ENCODE peak calls at places on chromosomes 3 and 15, in seven cellular contexts. One of them, this sample, is unnamed.

GRCh38 chr3:138850151-138850550 is 15.4 kb upstream of the PIK3CB start:
- DNase-seq in mammary epithelial cell: no peak
- DNase-seq in PC-9: no peak
- DNase-seq in H9: no peak
- DNase-seq in GM23338: no peak
- DNase-seq in A549: no peak
- DNase-seq in astrocyte: peak
- DNase-seq in this sample: no peak

GRCh38 chr15:74406992-74407705 is 26.6 kb downstream of the SEMA7A start:
- DNase-seq in mammary epithelial cell: peak
- DNase-seq in PC-9: peak
- DNase-seq in H9: no peak
- DNase-seq in GM23338: peak
- DNase-seq in A549: peak
- DNase-seq in astrocyte: peak
- DNase-seq in this sample: no peak

GRCh38 chr15:49621327-49622210 is 721 bp downstream of the DTWD1 start:
- DNase-seq in mammary epithelial cell: peak
- DNase-seq in PC-9: no peak
- DNase-seq in H9: no peak
- DNase-seq in GM23338: peak
- DNase-seq in A549: peak
- DNase-seq in astrocyte: peak
- DNase-seq in this sample: peak

GRCh38 chr3:184314700-184315505 is 497 bp downstream of the EIF4G1 start:
- DNase-seq in mammary epithelial cell: peak
- DNase-seq in PC-9: peak
- DNase-seq in H9: no peak
- DNase-seq in GM23338: peak
- DNase-seq in A549: peak
- DNase-seq in astrocyte: peak
- DNase-seq in this sample: peak

GRCh38 chr3:195065864-195066185 is 205.1 kb downstream of the XXYLT1 start:
- DNase-seq in mammary epithelial cell: no peak
- DNase-seq in PC-9: no peak
- DNase-seq in H9: no peak
- DNase-seq in GM23338: no peak
- DNase-seq in A549: no peak
- DNase-seq in astrocyte: no peak
- DNase-seq in this sample: no peak

GRCh38 chr3:8313591-8314298 is 187.9 kb upstream of the LMCD1 start:
- DNase-seq in mammary epithelial cell: no peak
- DNase-seq in PC-9: no peak
- DNase-seq in H9: no peak
- DNase-seq in GM23338: no peak
- DNase-seq in A549: no peak
- DNase-seq in astrocyte: no peak
- DNase-seq in this sample: no peak

GRCh38 chr3:183315739-183316138 is 62.7 kb downstream of the B3GNT5 start:
- DNase-seq in mammary epithelial cell: no peak
- DNase-seq in PC-9: peak
- DNase-seq in H9: no peak
- DNase-seq in GM23338: no peak
- DNase-seq in A549: no peak
- DNase-seq in astrocyte: no peak
- DNase-seq in this sample: no peak

GRCh38 chr15:70748281-70748747 is 15.0 kb downstream of the UACA start:
- DNase-seq in mammary epithelial cell: no peak
- DNase-seq in PC-9: no peak
- DNase-seq in H9: no peak
- DNase-seq in GM23338: no peak
- DNase-seq in A549: no peak
- DNase-seq in astrocyte: no peak
- DNase-seq in this sample: no peak

GRCh38 chr3:167691366-167691765 is 37.6 kb upstream of the WDR49 start:
- DNase-seq in mammary epithelial cell: no peak
- DNase-seq in PC-9: no peak
- DNase-seq in H9: no peak
- DNase-seq in GM23338: no peak
- DNase-seq in A549: no peak
- DNase-seq in astrocyte: no peak
- DNase-seq in this sample: peak

GRCh38 chr15:70023769-70024491 is 73.8 kb downstream of the TLE3 start:
- DNase-seq in mammary epithelial cell: peak
- DNase-seq in PC-9: no peak
- DNase-seq in H9: no peak
- DNase-seq in GM23338: no peak
- DNase-seq in A549: no peak
- DNase-seq in astrocyte: peak
- DNase-seq in this sample: no peak

GRCh38 chr3:187186375-187186774 is 10.9 kb upstream of the RTP1 start:
- DNase-seq in mammary epithelial cell: no peak
- DNase-seq in PC-9: no peak
- DNase-seq in H9: no peak
- DNase-seq in GM23338: no peak
- DNase-seq in A549: no peak
- DNase-seq in astrocyte: no peak
- DNase-seq in this sample: no peak
- H3K4me2 ChIP-seq in mammary epithelial cell: peak
- H3K4me2 ChIP-seq in PC-9: peak
- H3K4me2 ChIP-seq in H9: no peak
- H3K4me2 ChIP-seq in GM23338: peak
- H3K4me2 ChIP-seq in A549: no peak
- H3K4me2 ChIP-seq in astrocyte: peak
- H3K4me2 ChIP-seq in this sample: no peak

GRCh38 chr3:143166376-143166775 is 46.8 kb downstream of the CHST2 start:
- DNase-seq in mammary epithelial cell: no peak
- DNase-seq in PC-9: no peak
- DNase-seq in H9: no peak
- DNase-seq in GM23338: no peak
- DNase-seq in A549: no peak
- DNase-seq in astrocyte: no peak
- DNase-seq in this sample: no peak

GRCh38 chr3:143167956-143168355 is 48.4 kb downstream of the CHST2 start:
- DNase-seq in mammary epithelial cell: peak
- DNase-seq in PC-9: no peak
- DNase-seq in H9: no peak
- DNase-seq in GM23338: no peak
- DNase-seq in A549: no peak
- DNase-seq in astrocyte: peak
- DNase-seq in this sample: no peak

GRCh38 chr3:143170676-143171075 is 51.1 kb downstream of the CHST2 start:
- DNase-seq in mammary epithelial cell: peak
- DNase-seq in PC-9: no peak
- DNase-seq in H9: no peak
- DNase-seq in GM23338: no peak
- DNase-seq in A549: no peak
- DNase-seq in astrocyte: peak
- DNase-seq in this sample: no peak

GRCh38 chr3:143170043-143170442 is 50.5 kb downstream of the CHST2 start:
- DNase-seq in mammary epithelial cell: no peak
- DNase-seq in PC-9: no peak
- DNase-seq in H9: no peak
- DNase-seq in GM23338: no peak
- DNase-seq in A549: no peak
- DNase-seq in astrocyte: no peak
- DNase-seq in this sample: no peak

GRCh38 chr3:143168518-143169192 is 49.1 kb downstream of the CHST2 start:
- DNase-seq in mammary epithelial cell: peak
- DNase-seq in PC-9: no peak
- DNase-seq in H9: no peak
- DNase-seq in GM23338: no peak
- DNase-seq in A549: no peak
- DNase-seq in astrocyte: peak
- DNase-seq in this sample: no peak
- H3K4me2 ChIP-seq in mammary epithelial cell: peak
- H3K4me2 ChIP-seq in PC-9: no peak
- H3K4me2 ChIP-seq in H9: no peak
- H3K4me2 ChIP-seq in GM23338: no peak
- H3K4me2 ChIP-seq in A549: no peak
- H3K4me2 ChIP-seq in astrocyte: peak
- H3K4me2 ChIP-seq in this sample: no peak

GRCh38 chr3:105401254-105401653 is 34.5 kb downstream of the ALCAM start:
- DNase-seq in mammary epithelial cell: no peak
- DNase-seq in PC-9: peak
- DNase-seq in H9: no peak
- DNase-seq in GM23338: no peak
- DNase-seq in A549: no peak
- DNase-seq in astrocyte: no peak
- DNase-seq in this sample: no peak
- H3K4me2 ChIP-seq in mammary epithelial cell: peak
- H3K4me2 ChIP-seq in PC-9: peak
- H3K4me2 ChIP-seq in H9: no peak
- H3K4me2 ChIP-seq in GM23338: no peak
- H3K4me2 ChIP-seq in A549: peak
- H3K4me2 ChIP-seq in astrocyte: peak
- H3K4me2 ChIP-seq in this sample: no peak

GRCh38 chr15:57382969-57383368 is 6.7 kb downstream of the CGNL1 start:
- DNase-seq in mammary epithelial cell: no peak
- DNase-seq in PC-9: no peak
- DNase-seq in H9: no peak
- DNase-seq in GM23338: no peak
- DNase-seq in A549: no peak
- DNase-seq in astrocyte: no peak
- DNase-seq in this sample: no peak
- H3K4me2 ChIP-seq in mammary epithelial cell: no peak
- H3K4me2 ChIP-seq in PC-9: no peak
- H3K4me2 ChIP-seq in H9: no peak
- H3K4me2 ChIP-seq in GM23338: peak
- H3K4me2 ChIP-seq in A549: no peak
- H3K4me2 ChIP-seq in astrocyte: no peak
- H3K4me2 ChIP-seq in this sample: no peak

DNA sequence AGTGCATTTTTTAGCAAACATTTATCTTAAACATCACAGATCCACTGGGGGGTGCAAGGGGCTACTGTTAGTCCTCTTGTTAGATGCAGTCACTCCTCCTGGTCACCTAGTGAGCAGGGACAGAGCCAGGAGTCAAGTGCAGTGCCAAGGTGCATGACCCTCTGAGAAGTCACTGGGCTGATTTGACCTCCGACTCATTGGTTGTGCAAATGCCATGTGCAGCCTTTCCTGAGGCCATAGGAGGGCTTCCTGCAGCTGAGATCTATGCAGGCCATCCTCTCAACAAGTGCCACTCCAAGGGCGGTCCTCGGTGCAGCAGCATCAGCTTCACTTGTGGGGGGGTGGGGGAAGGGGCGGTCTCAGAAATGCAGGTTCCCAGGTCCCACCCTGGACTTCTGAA is 60.2 kb downstream of the GPD1L start:
- DNase-seq in mammary epithelial cell: no peak
- DNase-seq in PC-9: no peak
- DNase-seq in H9: no peak
- DNase-seq in GM23338: no peak
- DNase-seq in A549: no peak
- DNase-seq in astrocyte: no peak
- DNase-seq in this sample: no peak
- H3K4me2 ChIP-seq in mammary epithelial cell: no peak
- H3K4me2 ChIP-seq in PC-9: no peak
- H3K4me2 ChIP-seq in H9: no peak
- H3K4me2 ChIP-seq in GM23338: no peak
- H3K4me2 ChIP-seq in A549: no peak
- H3K4me2 ChIP-seq in astrocyte: no peak
- H3K4me2 ChIP-seq in this sample: no peak

GRCh38 chr15:93420050-93420452 is 331.0 kb upstream of the RGMA start:
- DNase-seq in mammary epithelial cell: peak
- DNase-seq in PC-9: no peak
- DNase-seq in H9: no peak
- DNase-seq in GM23338: no peak
- DNase-seq in A549: no peak
- DNase-seq in astrocyte: no peak
- DNase-seq in this sample: no peak

GRCh38 chr15:93420477-93420876 is 331.5 kb upstream of the RGMA start:
- DNase-seq in mammary epithelial cell: no peak
- DNase-seq in PC-9: no peak
- DNase-seq in H9: no peak
- DNase-seq in GM23338: no peak
- DNase-seq in A549: no peak
- DNase-seq in astrocyte: no peak
- DNase-seq in this sample: no peak

GRCh38 chr15:93422476-93422875 is 333.5 kb upstream of the RGMA start:
- DNase-seq in mammary epithelial cell: no peak
- DNase-seq in PC-9: no peak
- DNase-seq in H9: no peak
- DNase-seq in GM23338: no peak
- DNase-seq in A549: no peak
- DNase-seq in astrocyte: no peak
- DNase-seq in this sample: no peak

GRCh38 chr15:93428135-93428534 is 339.1 kb upstream of the RGMA start:
- DNase-seq in mammary epithelial cell: peak
- DNase-seq in PC-9: no peak
- DNase-seq in H9: no peak
- DNase-seq in GM23338: no peak
- DNase-seq in A549: no peak
- DNase-seq in astrocyte: no peak
- DNase-seq in this sample: no peak

DNA sequence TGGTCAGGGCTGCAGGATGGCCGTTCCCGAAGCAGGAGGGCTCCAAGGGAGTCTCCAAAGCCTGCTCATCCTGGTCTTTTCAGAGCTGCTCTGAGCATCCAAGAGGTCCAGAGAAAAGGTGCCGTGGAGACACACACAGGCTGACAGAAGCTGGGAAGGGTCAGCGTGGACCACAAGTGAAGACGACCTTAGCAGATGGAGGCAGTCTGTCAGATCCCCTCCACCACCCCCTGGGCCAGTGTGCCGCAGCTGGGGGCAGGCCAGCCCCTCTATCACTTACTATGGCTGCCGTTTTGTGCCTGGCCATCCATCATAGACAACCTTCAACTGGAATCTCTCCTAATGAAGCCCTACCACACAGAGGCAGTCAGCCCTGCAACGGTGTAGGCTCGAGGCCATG is 335.1 kb upstream of the RGMA start:
- DNase-seq in mammary epithelial cell: no peak
- DNase-seq in PC-9: no peak
- DNase-seq in H9: no peak
- DNase-seq in GM23338: no peak
- DNase-seq in A549: no peak
- DNase-seq in astrocyte: no peak
- DNase-seq in this sample: no peak
- H3K4me2 ChIP-seq in mammary epithelial cell: no peak
- H3K4me2 ChIP-seq in PC-9: no peak
- H3K4me2 ChIP-seq in H9: no peak
- H3K4me2 ChIP-seq in GM23338: no peak
- H3K4me2 ChIP-seq in A549: no peak
- H3K4me2 ChIP-seq in astrocyte: no peak
- H3K4me2 ChIP-seq in this sample: no peak